ENCODE peak calls at places on chromosomes 13 and 19, in five cellular contexts. O, Z, A, L and Y are unnamed samples.

GRCh38 chr13:47117268-47117667 is 220.4 kb upstream of the HTR2A start:
- DNase-seq in L (no peak), A (no peak), Z (no peak), O (no peak), Y (no peak)

GRCh38 chr13:102702965-102703720 is 8.3 kb upstream of the METTL21C start:
- DNase-seq in L (no peak), A (no peak), Z (no peak), O (no peak), Y (no peak)

GRCh38 chr13:97067342-97067895 is 73.1 kb upstream of the OXGR1 start:
- DNase-seq in L (no peak), O (no peak), A (no peak), Z (no peak), Y (no peak)

GRCh38 chr13:26721251-26721939 is 39.2 kb downstream of the GPR12 start:
- DNase-seq in Z (no peak), L (no peak), O (no peak), A (no peak), Y (no peak)

GRCh38 chr19:30647891-30648290 is 275.7 kb downstream of the ZNF536 start:
- DNase-seq in L (no peak), O (no peak), Z (no peak), A (no peak), Y (no peak)

GRCh38 chr19:46990998-46991676 is 28.5 kb upstream of the NPAS1 start:
- DNase-seq in O (peak; percentile 58), A (peak; percentile 80), L (peak; percentile 86), Z (peak; percentile 82), Y (peak; percentile 61)

GRCh38 chr19:7471696-7472620 is 16.9 kb downstream of the PEX11G start:
- DNase-seq in Z (no peak), L (no peak), O (no peak), A (no peak), Y (no peak)

GRCh38 chr13:50224534-50224933 is 209.3 kb downstream of the KCNRG start:
- DNase-seq in L (no peak), Z (no peak), A (no peak), O (no peak), Y (no peak)

GRCh38 chr19:48290923-48291700 is 21.2 kb downstream of the ZNF114 start:
- DNase-seq in A (peak; percentile 81), O (peak; percentile 47), Z (peak; percentile 67), L (peak; percentile 76), Y (peak; percentile 66)

GRCh38 chr19:8517551-8518442 is 3.8 kb upstream of the ZNF414 start:
- DNase-seq in A (no peak), O (peak; percentile 21), L (no peak), Z (no peak), Y (peak; percentile 18)

GRCh38 chr13:89923731-89924130 is 1423.8 kb upstream of the MIR17HG start:
- DNase-seq in Z (no peak), L (no peak), O (no peak), A (no peak), Y (no peak)

GRCh38 chr19:13689050-13689449 is 75.3 kb upstream of the MRI1 start:
- DNase-seq in O (no peak), L (peak; percentile 40), Z (peak; percentile 16), A (no peak), Y (no peak)

GRCh38 chr19:10290876-10291553 is 1.3 kb downstream of the ICAM5 start:
- DNase-seq in Z (peak; percentile 59), L (peak; percentile 86), O (peak; percentile 54), A (peak; percentile 83), Y (peak; percentile 57)

GRCh38 chr19:7366701-7367420 is 18.1 kb downstream of the ARHGEF18 start:
- DNase-seq in O (no peak), A (no peak), L (no peak), Z (peak; percentile 67), Y (no peak)

GRCh38 chr13:104143760-104144406 is 1077.7 kb upstream of the SLC10A2 start:
- DNase-seq in O (no peak), L (no peak), Z (peak; percentile 95), A (no peak), Y (no peak)